ENCODE peak calls at places on chromosomes 16 and 17, in four cellular contexts. U, I, E and W are unnamed samples.
A peak's percentile ranks its signal among the peaks of the same experiment; 100 is the strongest.

GRCh38 chr17:251531-251930 is 70.1 kb upstream of the DOC2B start:
- DNase-seq in I (no peak), U (no peak), E (no peak), W (no peak)

GRCh38 chr16:69747115-69747514 is 7.6 kb downstream of the NOB1 start:
- DNase-seq in E (no peak), I (no peak), U (no peak), W (peak; percentile 73)

GRCh38 chr17:10271004-10271620 is 72.7 kb upstream of the GAS7 start:
- DNase-seq in E (no peak), I (no peak), U (no peak), W (no peak)

GRCh38 chr17:77535892-77536291 is 395.1 kb downstream of the SEC14L1 start:
- DNase-seq in U (no peak), I (no peak), E (no peak), W (no peak)

GRCh38 chr17:77019955-77020379 is 120.8 kb upstream of the SEC14L1 start:
- DNase-seq in U (peak; percentile 44), E (no peak), I (no peak), W (no peak)

GRCh38 chr16:82955836-82956348 is 329.1 kb downstream of the CDH13 start:
- DNase-seq in E (no peak), I (no peak), U (no peak), W (no peak)

GRCh38 chr16:11662582-11662981 is 5.7 kb upstream of the SNN start:
- DNase-seq in I (no peak), E (no peak), U (no peak), W (no peak)

GRCh38 chr17:57519199-57519598 is 225.9 kb downstream of the CCDC182 start:
- DNase-seq in U (no peak), I (no peak), E (peak; percentile 69), W (peak; percentile 65)

GRCh38 chr16:1201444-1201843 is 23.6 kb downstream of the TPSG1 start:
- DNase-seq in U (no peak), I (no peak), E (no peak), W (no peak)

GRCh38 chr16:75754126-75754525 is 27.8 kb upstream of the CPHXL start:
- DNase-seq in U (no peak), I (no peak), E (peak; percentile 88), W (no peak)

GRCh38 chr17:42274812-42275526 is 1.2 kb downstream of the STAT5B start:
- DNase-seq in I (no peak), U (no peak), E (no peak), W (no peak)

GRCh38 chr17:43316522-43317142 is 82.2 kb upstream of the ARL4D start:
- DNase-seq in I (no peak), E (no peak), U (peak; percentile 36), W (peak; percentile 69)

GRCh38 chr17:66782866-66783265 is 52.1 kb upstream of the CACNG5 start:
- DNase-seq in E (no peak), U (no peak), I (no peak), W (peak; percentile 46)

GRCh38 chr17:75535119-75535537 is 9.6 kb downstream of the LLGL2 start:
- DNase-seq in E (no peak), U (no peak), I (no peak), W (peak; percentile 15)

GRCh38 chr17:80586464-80587228 is 42.0 kb downstream of the RPTOR start:
- DNase-seq in U (no peak), E (no peak), I (no peak), W (no peak)

GRCh38 chr17:38749222-38750043 is 1.3 kb upstream of the PCGF2 start:
- DNase-seq in U (peak; percentile 91), I (peak; percentile 95), E (peak; percentile 83), W (peak; percentile 90)

GRCh38 chr16:57096192-57096591 is 3.8 kb downstream of the CPNE2 start:
- DNase-seq in U (no peak), E (no peak), I (no peak), W (no peak)

GRCh38 chr17:80781188-80781577 is 210.5 kb upstream of the CHMP6 start:
- DNase-seq in I (no peak), E (no peak), U (no peak), W (no peak)

GRCh38 chr16:31327675-31328225 is 27.2 kb upstream of the ITGAX start:
- DNase-seq in U (peak; percentile 41), I (no peak), E (no peak), W (no peak)

DNA sequence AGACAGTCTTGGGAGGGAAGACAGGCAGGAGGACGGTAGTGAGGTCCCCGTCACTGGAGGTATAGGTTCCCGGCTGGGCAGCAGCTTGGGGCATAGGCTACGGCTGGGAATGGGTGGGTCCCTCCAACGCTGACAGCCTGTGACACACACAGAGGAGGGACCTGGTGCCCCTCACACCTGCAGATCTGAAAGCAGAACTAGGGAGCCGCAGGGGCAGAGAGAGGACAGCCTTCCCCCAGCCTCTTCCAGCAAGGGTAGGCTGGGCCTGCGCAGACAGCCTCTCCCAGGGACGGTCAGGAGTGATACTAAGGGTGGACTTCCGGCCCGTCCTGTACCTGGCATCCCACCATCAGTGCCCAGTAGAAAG is 2.0 kb downstream of the P2RX1 start:
- DNase-seq in U (no peak), E (no peak), I (no peak), W (no peak)
- H3K27ac ChIP-seq in U (no peak overlapping the region), E (no peak overlapping the region), I (no peak overlapping the region), W (no peak overlapping the region)

GRCh38 chr17:4543557-4544026 is 11.6 kb downstream of the MYBBP1A start:
- DNase-seq in I (no peak), U (no peak), E (no peak), W (no peak)
- H3K27ac ChIP-seq in I (no peak overlapping the region), U (no peak overlapping the region), E (no peak overlapping the region), W (no peak overlapping the region)

DNA sequence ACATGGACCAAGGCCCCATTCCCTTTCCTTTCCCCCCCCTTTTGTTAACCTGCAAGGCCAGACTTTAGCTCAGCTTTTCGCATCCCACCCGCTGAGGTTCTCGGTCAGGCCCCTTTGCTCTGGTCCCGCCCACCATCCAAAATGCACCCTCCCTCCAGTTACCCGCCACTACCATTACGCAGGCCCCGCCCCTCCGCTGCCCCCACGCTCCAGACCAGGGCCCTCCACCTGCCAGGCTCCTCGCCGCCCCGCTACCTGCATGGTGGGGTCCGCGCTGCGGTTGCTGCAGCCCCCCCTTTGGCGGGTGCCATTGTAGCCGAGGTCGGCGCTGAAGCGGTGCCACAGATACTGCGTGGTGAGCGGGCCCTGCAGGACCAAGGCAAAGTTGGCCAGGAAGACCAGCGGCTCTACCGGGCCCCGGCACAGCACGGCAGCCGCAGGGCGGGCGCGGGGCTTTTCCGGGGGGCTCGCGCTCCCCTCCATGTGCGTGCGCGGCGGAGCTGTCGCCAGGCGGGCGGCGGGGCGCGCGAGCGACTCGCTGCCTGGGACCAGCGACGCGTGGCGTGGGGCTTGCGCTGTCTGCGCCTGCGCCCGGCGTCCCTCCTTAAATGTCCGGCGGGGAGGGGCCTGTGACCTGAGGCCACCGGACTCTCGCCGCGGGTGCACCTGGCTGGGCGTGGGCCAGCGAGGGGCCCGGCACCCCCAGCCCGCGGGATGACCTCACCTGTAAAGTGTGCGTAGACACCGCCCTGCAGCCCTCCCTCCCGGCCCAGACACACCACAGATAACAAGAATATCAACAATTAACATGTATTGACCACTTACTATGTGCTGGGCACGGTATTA is at the start of gene SLC46A1:
- DNase-seq in U (peak; percentile 85), E (peak; percentile 55), I (peak; percentile 40), W (peak; percentile 80)
- H3K27ac ChIP-seq in U (peak within 1 kb of the TSS; percentile 86), E (no peak within 1 kb of the TSS), I (peak within 1 kb of the TSS; percentile 9), W (peak within 1 kb of the TSS; percentile 82)

GRCh38 chr17:4901648-4902344 is 1.1 kb downstream of the CHRNE start:
- DNase-seq in U (no peak), I (peak; percentile 47), E (no peak), W (no peak)

GRCh38 chr17:4902540-4902939 is 358 bp downstream of the CHRNE start:
- DNase-seq in I (no peak), E (no peak), U (no peak), W (peak; percentile 53)

GRCh38 chr17:4900231-4901107 is 1.1 kb downstream of the C17orf107 start:
- DNase-seq in E (no peak), U (peak; percentile 92), I (peak; percentile 23), W (no peak)

GRCh38 chr17:4901108-4901647 is 1.7 kb downstream of the CHRNE start:
- DNase-seq in I (no peak), U (no peak), E (no peak), W (no peak)

DNA sequence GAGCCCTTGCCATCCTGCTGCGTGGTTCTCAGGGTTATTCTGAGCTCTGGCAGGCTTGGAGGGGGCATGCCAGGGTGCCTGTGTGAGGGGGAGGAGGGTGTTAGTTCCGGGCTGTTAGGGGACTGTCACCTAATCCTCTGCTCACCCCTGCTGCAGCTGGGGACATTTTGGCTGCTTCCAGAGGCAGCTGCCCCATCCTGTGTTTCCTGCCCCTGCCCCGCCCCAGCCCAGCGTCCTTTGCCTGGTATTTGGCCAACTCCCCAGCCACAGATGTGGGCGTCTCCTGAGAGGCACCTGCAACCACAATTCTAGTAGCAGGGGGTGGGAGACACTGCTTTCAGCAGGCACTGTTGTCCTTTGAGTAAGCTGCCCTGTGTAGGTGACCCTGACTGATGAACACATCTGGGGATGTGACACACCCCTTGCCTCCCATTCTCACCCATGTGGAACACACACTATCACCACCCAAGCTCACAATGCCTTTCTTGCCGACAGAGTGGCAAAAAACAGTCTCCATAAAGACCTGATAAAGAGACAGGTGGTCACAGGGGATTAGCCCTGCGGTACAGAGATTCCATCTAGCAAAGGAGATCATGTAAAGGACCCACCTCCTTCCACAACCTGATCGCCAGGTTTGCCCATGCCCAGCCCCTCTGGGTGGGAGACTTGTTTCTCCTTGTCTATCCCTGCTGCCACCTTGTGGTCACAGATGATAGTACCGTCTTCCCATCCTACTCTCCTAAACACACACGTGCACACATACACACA is at the start of gene CHRNE:
- DNase-seq in U (peak; percentile 96), E (peak; percentile 62), I (peak; percentile 78), W (peak; percentile 96)
- H3K27ac ChIP-seq in U (no peak within 1 kb of the TSS), E (peak within 1 kb of the TSS; percentile 7), I (peak within 1 kb of the TSS; percentile 61), W (peak within 1 kb of the TSS; percentile 89)

GRCh38 chr16:71562552-71562951 is 14.3 kb downstream of the TAT start:
- DNase-seq in E (no peak), I (no peak), U (no peak), W (no peak)

GRCh38 chr16:71557299-71557698 is 19.6 kb downstream of the TAT start:
- DNase-seq in E (no peak), U (no peak), I (no peak), W (no peak)

GRCh38 chr16:71555230-71555891 is 21.5 kb downstream of the TAT start:
- DNase-seq in E (peak; percentile 48), U (no peak), I (no peak), W (no peak)

GRCh38 chr16:71557954-71558582 is 18.8 kb downstream of the TAT start:
- DNase-seq in U (no peak), E (no peak), I (no peak), W (no peak)

GRCh38 chr16:71559855-71560254 is 17.0 kb downstream of the TAT start:
- DNase-seq in I (no peak), U (no peak), E (no peak), W (no peak)
- H3K27ac ChIP-seq in I (no peak overlapping the region), U (no peak overlapping the region), E (no peak overlapping the region), W (no peak overlapping the region)